ENCODE peak calls at places on chromosome 3, in four cellular contexts. One of them, this sample, is unnamed.

GRCh38 chr3:64223809-64224570 is 1.3 kb downstream of the PRICKLE2 start:
- DNase-seq in IMR-90: peak
- DNase-seq in mesendoderm: no peak
- DNase-seq in H1: no peak
- DNase-seq in this sample: no peak

GRCh38 chr3:72174890-72175289 is 389.9 kb upstream of the PROK2 start:
- DNase-seq in IMR-90: no peak
- DNase-seq in mesendoderm: no peak
- DNase-seq in H1: no peak
- DNase-seq in this sample: no peak

GRCh38 chr3:132352556-132353143 is 35.4 kb downstream of the ACP3 start:
- DNase-seq in IMR-90: peak
- DNase-seq in mesendoderm: peak
- DNase-seq in H1: no peak
- DNase-seq in this sample: peak

GRCh38 chr3:193590088-193590856 is 2.7 kb upstream of the OPA1 start:
- DNase-seq in IMR-90: peak
- DNase-seq in mesendoderm: no peak
- DNase-seq in H1: no peak
- DNase-seq in this sample: no peak

GRCh38 chr3:18295171-18295920 is 129.8 kb downstream of the SATB1 start:
- DNase-seq in IMR-90: peak
- DNase-seq in mesendoderm: peak
- DNase-seq in H1: peak
- DNase-seq in this sample: peak

GRCh38 chr3:34357461-34357860 is 559.0 kb downstream of the PDCD6IP start:
- DNase-seq in IMR-90: no peak
- DNase-seq in mesendoderm: no peak
- DNase-seq in H1: no peak
- DNase-seq in this sample: no peak

GRCh38 chr3:11718582-11719405 is 75.1 kb upstream of the VGLL4 start:
- DNase-seq in IMR-90: peak
- DNase-seq in mesendoderm: peak
- DNase-seq in H1: no peak
- DNase-seq in this sample: no peak

GRCh38 chr3:129226374-129226773 is 23.0 kb upstream of the COPG1 start:
- DNase-seq in IMR-90: peak
- DNase-seq in mesendoderm: no peak
- DNase-seq in H1: no peak
- DNase-seq in this sample: no peak

GRCh38 chr3:27213450-27213849 is 155.7 kb downstream of the NEK10 start:
- DNase-seq in IMR-90: no peak
- DNase-seq in mesendoderm: peak
- DNase-seq in H1: no peak
- DNase-seq in this sample: no peak

GRCh38 chr3:153756816-153757215 is 364.4 kb upstream of the ARHGEF26 start:
- DNase-seq in IMR-90: no peak
- DNase-seq in mesendoderm: no peak
- DNase-seq in H1: no peak
- DNase-seq in this sample: no peak

GRCh38 chr3:187207062-187207461 is 9.8 kb downstream of the RTP1 start:
- DNase-seq in IMR-90: no peak
- DNase-seq in mesendoderm: no peak
- DNase-seq in H1: no peak
- DNase-seq in this sample: no peak

GRCh38 chr3:140093742-140094141 is 158.8 kb downstream of the CLSTN2 start:
- DNase-seq in IMR-90: peak
- DNase-seq in mesendoderm: no peak
- DNase-seq in H1: no peak
- DNase-seq in this sample: no peak

GRCh38 chr3:33773627-33774026 is 24.8 kb upstream of the PDCD6IP start:
- DNase-seq in IMR-90: no peak
- DNase-seq in mesendoderm: peak
- DNase-seq in H1: no peak
- DNase-seq in this sample: no peak

GRCh38 chr3:194382196-194382891 is 12.8 kb upstream of the LRRC15 start:
- DNase-seq in IMR-90: no peak
- DNase-seq in mesendoderm: peak
- DNase-seq in H1: no peak
- DNase-seq in this sample: peak

DNA sequence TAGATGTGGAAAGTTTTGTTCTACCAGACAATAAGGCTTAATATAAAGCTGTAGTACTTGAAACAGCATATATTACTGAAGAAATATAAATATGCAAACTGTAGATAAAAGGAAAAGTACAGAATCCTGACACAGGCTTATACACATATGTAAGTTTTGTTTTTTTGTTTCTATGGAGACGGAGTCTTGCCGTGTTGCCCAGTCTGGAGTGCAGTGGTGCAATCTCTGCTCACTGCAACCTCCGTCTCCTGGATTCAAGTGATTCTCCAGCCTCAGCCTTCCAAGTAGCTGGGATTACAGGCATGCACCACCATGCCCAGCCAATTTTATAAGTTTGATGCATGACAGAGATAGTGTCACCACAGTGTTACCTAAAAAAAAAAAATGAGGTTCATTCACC is 29.1 kb upstream of the ZNF445 start:
- DNase-seq in IMR-90: no peak
- DNase-seq in mesendoderm: no peak
- DNase-seq in H1: no peak
- DNase-seq in this sample: no peak
- H3K56ac ChIP-seq in IMR-90: no peak
- H3K56ac ChIP-seq in mesendoderm: no peak
- H3K56ac ChIP-seq in H1: no peak
- H3K56ac ChIP-seq in this sample: no peak

GRCh38 chr3:52250122-52250521 is 4.6 kb downstream of the PPM1M start:
- DNase-seq in IMR-90: no peak
- DNase-seq in mesendoderm: no peak
- DNase-seq in H1: no peak
- DNase-seq in this sample: no peak

GRCh38 chr3:52248165-52248541 is 2.6 kb downstream of the PPM1M start:
- DNase-seq in IMR-90: no peak
- DNase-seq in mesendoderm: no peak
- DNase-seq in H1: no peak
- DNase-seq in this sample: no peak

GRCh38 chr3:52247455-52248164 is 2.1 kb downstream of the PPM1M start:
- DNase-seq in IMR-90: no peak
- DNase-seq in mesendoderm: no peak
- DNase-seq in H1: no peak
- DNase-seq in this sample: no peak

GRCh38 chr3:52249683-52250082 is 4.1 kb downstream of the PPM1M start:
- DNase-seq in IMR-90: no peak
- DNase-seq in mesendoderm: no peak
- DNase-seq in H1: no peak
- DNase-seq in this sample: no peak

DNA sequence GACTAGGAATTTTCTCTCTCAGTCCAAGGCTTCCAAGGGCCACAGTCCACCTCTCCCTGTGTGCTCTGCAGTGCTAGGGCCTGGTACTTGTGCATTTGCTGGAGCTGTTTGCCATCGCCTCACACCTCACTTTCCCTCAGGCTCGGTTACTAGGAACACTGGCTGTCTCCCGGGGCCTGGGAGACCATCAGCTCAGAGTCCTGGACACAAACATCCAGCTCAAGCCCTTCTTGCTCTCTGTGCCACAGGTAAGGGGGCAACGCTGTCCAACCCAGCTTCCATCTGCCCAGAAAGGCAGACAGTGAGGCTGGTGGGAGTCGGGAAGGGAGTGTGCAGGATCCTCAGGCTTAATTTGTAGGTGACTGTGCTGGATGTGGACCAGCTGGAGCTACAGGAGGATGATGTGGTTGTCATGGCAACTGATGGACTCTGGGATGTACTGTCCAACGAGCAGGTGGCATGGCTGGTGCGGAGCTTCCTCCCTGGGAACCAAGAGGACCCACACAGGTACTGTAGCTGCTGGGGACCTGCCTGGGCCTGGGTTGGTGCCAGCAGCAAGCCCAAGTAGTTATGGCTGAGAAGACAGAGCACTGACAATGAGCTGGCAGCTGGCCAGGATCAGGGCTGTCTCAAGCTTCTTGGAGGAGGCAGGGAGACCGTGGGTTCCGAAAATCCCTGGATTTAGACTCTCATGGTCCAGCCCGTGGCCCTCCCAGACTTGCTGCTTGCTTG is 3.4 kb downstream of the PPM1M start:
- DNase-seq in IMR-90: no peak
- DNase-seq in mesendoderm: no peak
- DNase-seq in H1: no peak
- DNase-seq in this sample: peak
- H3K27ac ChIP-seq in IMR-90: no peak
- H3K27ac ChIP-seq in mesendoderm: no peak
- H3K27ac ChIP-seq in H1: no peak
- H3K27ac ChIP-seq in this sample: no peak

GRCh38 chr3:67863869-67864268 is 209.5 kb upstream of the SUCLG2 start:
- DNase-seq in IMR-90: peak
- DNase-seq in mesendoderm: peak
- DNase-seq in H1: no peak
- DNase-seq in this sample: peak
- H3K56ac ChIP-seq in IMR-90: no peak
- H3K56ac ChIP-seq in mesendoderm: no peak
- H3K56ac ChIP-seq in H1: no peak
- H3K56ac ChIP-seq in this sample: no peak

DNA sequence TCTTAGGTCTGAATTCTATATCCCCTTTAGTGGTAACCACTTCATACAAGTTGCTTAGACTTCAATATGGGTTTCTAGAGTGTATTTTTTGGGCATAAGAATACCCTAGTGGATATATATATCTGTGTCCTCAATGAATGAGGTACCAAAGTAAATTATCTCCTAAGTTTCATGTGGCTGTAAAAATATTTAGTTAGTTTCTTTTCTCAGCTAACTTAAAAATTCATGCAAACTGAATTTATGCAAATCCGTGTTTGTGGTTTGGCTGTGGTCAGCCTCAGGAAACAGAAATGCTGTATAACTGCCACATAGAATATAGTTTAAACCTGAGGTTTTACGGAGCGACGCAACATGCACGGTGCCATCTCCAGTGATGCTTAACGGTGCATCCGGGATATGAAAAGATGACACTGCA is 80.3 kb downstream of the PEX5L start:
- DNase-seq in IMR-90: no peak
- DNase-seq in mesendoderm: no peak
- DNase-seq in H1: no peak
- DNase-seq in this sample: no peak
- H3K27ac ChIP-seq in IMR-90: no peak
- H3K27ac ChIP-seq in mesendoderm: no peak
- H3K27ac ChIP-seq in H1: no peak
- H3K27ac ChIP-seq in this sample: no peak

This sample was measured in H9.